ENCODE peak calls at places on chromosome 7, in four cellular contexts. A is SW480; T is activated CD8-positive, alpha-beta T cell treated with anti-CD3 and anti-CD28 coated beads for 36 hours; Z is GM03348. D is an unnamed sample.
A peak's percentile ranks its signal among the peaks of the same experiment; 100 is the strongest.

GRCh38 chr7:778271-778967 is 51.3 kb upstream of the PRKAR1B start:
- DNase-seq in A (no peak), T (no peak), Z (no peak), D (no peak)

GRCh38 chr7:151232272-151233110 is at the start of gene CHPF2:
- DNase-seq in A (peak; percentile 87), T (peak; percentile 95), Z (peak; percentile 97), D (peak; percentile 97)

GRCh38 chr7:47087866-47088265 is 494.0 kb downstream of the TNS3 start:
- DNase-seq in A (no peak), T (no peak), Z (peak; percentile 33), D (no peak)

GRCh38 chr7:94410471-94411466 is 16.1 kb downstream of the COL1A2 start:
- DNase-seq in A (no peak), T (no peak), Z (no peak), D (no peak)

GRCh38 chr7:41824284-41824683 is 121.4 kb upstream of the INHBA start:
- DNase-seq in A (peak; percentile 26), T (peak; percentile 38), Z (peak; percentile 38), D (peak; percentile 82)

GRCh38 chr7:106486331-106486730 is 174.6 kb downstream of the CCDC71L start:
- DNase-seq in A (peak; percentile 17), T (no peak), Z (peak; percentile 62), D (no peak)

GRCh38 chr7:29369909-29370488 is 175.4 kb downstream of the CHN2 start:
- DNase-seq in A (no peak), T (no peak), Z (no peak), D (no peak)

GRCh38 chr7:36438211-36438610 is 48.5 kb downstream of the ANLN start:
- DNase-seq in A (no peak), T (no peak), Z (no peak), D (no peak)

GRCh38 chr7:132154248-132154647 is 422.0 kb downstream of the PLXNA4 start:
- DNase-seq in A (peak; percentile 9), T (no peak), Z (no peak), D (no peak)

GRCh38 chr7:141094336-141095070 is 20.6 kb downstream of the TMEM178B start:
- DNase-seq in A (no peak), T (no peak), Z (no peak), D (no peak)

GRCh38 chr7:117873056-117873932 is at the start of gene CTTNBP2:
- DNase-seq in A (peak; percentile 44), T (no peak), Z (peak; percentile 63), D (no peak)

GRCh38 chr7:150451097-150451793 is 815 bp downstream of the GIMAP8 start:
- DNase-seq in A (no peak), T (peak; percentile 83), Z (no peak), D (no peak)

GRCh38 chr7:128129224-128129864 is 98.1 kb upstream of the LRRC4 start:
- DNase-seq in A (no peak), T (no peak), Z (no peak), D (peak; percentile 96)

GRCh38 chr7:135328053-135328452 is 94.4 kb downstream of the STRA8 start:
- DNase-seq in A (no peak), T (no peak), Z (no peak), D (no peak)

GRCh38 chr7:103811315-103811714 is 178.1 kb downstream of the RELN start:
- DNase-seq in A (no peak), T (no peak), Z (no peak), D (no peak)

GRCh38 chr7:87480386-87480785 is 4.9 kb upstream of the ABCB4 start:
- DNase-seq in A (peak; percentile 68), T (no peak), Z (no peak), D (no peak)

GRCh38 chr7:114466911-114467310 is 52.3 kb downstream of the FOXP2 start:
- DNase-seq in A (no peak), T (no peak), Z (no peak), D (no peak)

D was measured in NB4.